ENCODE peak calls at places on chromosomes 11 and 22, in nine cellular contexts. T, Y, H, B, D, F, C, A and J are unnamed samples.

GRCh38 chr22:36116127-36116526 is 44.4 kb downstream of the APOL3 start:
- DNase-seq in T (no peak), Y (no peak), H (no peak), B (no peak), D (no peak), F (no peak), C (no peak), A (no peak), J (no peak)

GRCh38 chr11:11798586-11799438 is 43.0 kb upstream of the USP47 start:
- DNase-seq in T (peak), Y (peak), H (peak), B (peak), D (peak), F (peak), C (peak), A (peak), J (no peak)

GRCh38 chr11:117230286-117230961 is 1.4 kb downstream of the PCSK7 start:
- DNase-seq in T (no peak), Y (no peak), H (peak), B (peak), D (no peak), F (peak), C (no peak), A (no peak), J (no peak)

GRCh38 chr22:28373841-28374240 is 305.8 kb downstream of the TTC28 start:
- DNase-seq in T (no peak), Y (no peak), H (peak), B (peak), D (peak), F (no peak), C (no peak), A (no peak), J (no peak)

GRCh38 chr11:27255447-27255828 is 107.6 kb downstream of the CCDC34 start:
- DNase-seq in T (no peak), Y (no peak), H (peak), B (peak), D (peak), F (no peak), C (no peak), A (peak), J (no peak)

GRCh38 chr11:2797741-2798361 is 87.7 kb downstream of the CDKN1C start:
- DNase-seq in T (peak), Y (peak), H (no peak), B (no peak), D (no peak), F (no peak), C (peak), A (no peak), J (no peak)

GRCh38 chr11:66720899-66721470 is 8.0 kb downstream of the SPTBN2 start:
- DNase-seq in T (no peak), Y (no peak), H (no peak), B (no peak), D (no peak), F (no peak), C (no peak), A (no peak), J (no peak)

GRCh38 chr11:84255483-84255882 is 969.3 kb upstream of the CCDC90B start:
- DNase-seq in T (no peak), Y (no peak), H (no peak), B (no peak), D (no peak), F (no peak), C (no peak), A (no peak), J (no peak)

GRCh38 chr11:73226297-73227006 is 8.4 kb downstream of the P2RY2 start:
- DNase-seq in T (peak), Y (no peak), H (no peak), B (no peak), D (no peak), F (no peak), C (peak), A (no peak), J (no peak)

GRCh38 chr11:94649254-94649653 is 82.1 kb downstream of the PIWIL4 start:
- DNase-seq in T (no peak), Y (no peak), H (no peak), B (no peak), D (no peak), F (no peak), C (no peak), A (no peak), J (no peak)

GRCh38 chr11:73404048-73404447 is 27.8 kb downstream of the RELT start:
- DNase-seq in T (peak), Y (no peak), H (peak), B (peak), D (peak), F (no peak), C (peak), A (no peak), J (no peak)

GRCh38 chr11:28615542-28615941 is 507.4 kb downstream of the METTL15 start:
- DNase-seq in T (no peak), Y (no peak), H (no peak), B (no peak), D (peak), F (no peak), C (no peak), A (no peak), J (no peak)

GRCh38 chr11:27458182-27458581 is 14.4 kb downstream of the LGR4 start:
- DNase-seq in T (no peak), Y (no peak), H (no peak), B (no peak), D (no peak), F (no peak), C (no peak), A (no peak), J (no peak)

GRCh38 chr11:107496011-107496410 is 38.4 kb upstream of the CWF19L2 start:
- DNase-seq in T (no peak), Y (no peak), H (peak), B (peak), D (peak), F (no peak), C (no peak), A (peak), J (peak)

GRCh38 chr22:49885281-49885680 is 31.6 kb downstream of the ZBED4 start:
- DNase-seq in T (no peak), Y (no peak), H (no peak), B (no peak), D (no peak), F (no peak), C (no peak), A (no peak), J (no peak)

GRCh38 chr22:21917206-21917958 is 35.3 kb downstream of the PPM1F start:
- DNase-seq in T (no peak), Y (no peak), H (peak), B (no peak), D (peak), F (no peak), C (peak), A (no peak), J (no peak)

GRCh38 chr22:44648821-44649566 is 53.0 kb upstream of the PRR5 start:
- DNase-seq in T (peak), Y (peak), H (peak), B (peak), D (peak), F (no peak), C (peak), A (peak), J (peak)

GRCh38 chr11:65911682-65912568 is 6.9 kb downstream of the C11orf68 start:
- DNase-seq in T (peak), Y (peak), H (peak), B (peak), D (peak), F (no peak), C (no peak), A (no peak), J (no peak)

GRCh38 chr11:8533332-8533731 is 60.7 kb downstream of the STK33 start:
- DNase-seq in T (no peak), Y (no peak), H (no peak), B (no peak), D (no peak), F (no peak), C (no peak), A (no peak), J (no peak)

GRCh38 chr11:131446657-131447056 is 76.2 kb downstream of the NTM start:
- DNase-seq in T (no peak), Y (no peak), H (no peak), B (no peak), D (no peak), F (no peak), C (no peak), A (no peak), J (no peak)

GRCh38 chr22:49737101-49737551 is 90.5 kb downstream of the BRD1 start:
- DNase-seq in T (no peak), Y (no peak), H (no peak), B (no peak), D (no peak), F (no peak), C (no peak), A (no peak), J (no peak)

GRCh38 chr11:17066691-17067090 is 10.8 kb downstream of the RPS13 start:
- DNase-seq in T (no peak), Y (no peak), H (no peak), B (no peak), D (no peak), F (no peak), C (no peak), A (no peak), J (no peak)

GRCh38 chr11:68509105-68509504 is 48.6 kb downstream of the PPP6R3 start:
- DNase-seq in T (no peak), Y (no peak), H (no peak), B (peak), D (peak), F (no peak), C (no peak), A (no peak), J (no peak)

GRCh38 chr11:60195923-60196368 is 13.1 kb upstream of the MS4A6A start:
- DNase-seq in T (no peak), Y (no peak), H (peak), B (no peak), D (no peak), F (no peak), C (no peak), A (no peak), J (no peak)

GRCh38 chr11:76090821-76091220 is 115.5 kb downstream of the WNT11 start:
- DNase-seq in T (no peak), Y (no peak), H (no peak), B (no peak), D (no peak), F (no peak), C (no peak), A (no peak), J (no peak)

GRCh38 chr11:93740802-93741093 is 547 bp downstream of the TAF1D start:
- DNase-seq in T (peak), Y (peak), H (peak), B (peak), D (peak), F (no peak), C (peak), A (no peak), J (no peak)

GRCh38 chr22:49026476-49027121 is 801.1 kb downstream of the BRD1 start:
- DNase-seq in T (no peak), Y (no peak), H (no peak), B (no peak), D (no peak), F (no peak), C (peak), A (no peak), J (no peak)

GRCh38 chr11:111474432-111474831 is 37.8 kb downstream of the BTG4 start:
- DNase-seq in T (no peak), Y (no peak), H (no peak), B (no peak), D (no peak), F (no peak), C (no peak), A (no peak), J (no peak)

DNA sequence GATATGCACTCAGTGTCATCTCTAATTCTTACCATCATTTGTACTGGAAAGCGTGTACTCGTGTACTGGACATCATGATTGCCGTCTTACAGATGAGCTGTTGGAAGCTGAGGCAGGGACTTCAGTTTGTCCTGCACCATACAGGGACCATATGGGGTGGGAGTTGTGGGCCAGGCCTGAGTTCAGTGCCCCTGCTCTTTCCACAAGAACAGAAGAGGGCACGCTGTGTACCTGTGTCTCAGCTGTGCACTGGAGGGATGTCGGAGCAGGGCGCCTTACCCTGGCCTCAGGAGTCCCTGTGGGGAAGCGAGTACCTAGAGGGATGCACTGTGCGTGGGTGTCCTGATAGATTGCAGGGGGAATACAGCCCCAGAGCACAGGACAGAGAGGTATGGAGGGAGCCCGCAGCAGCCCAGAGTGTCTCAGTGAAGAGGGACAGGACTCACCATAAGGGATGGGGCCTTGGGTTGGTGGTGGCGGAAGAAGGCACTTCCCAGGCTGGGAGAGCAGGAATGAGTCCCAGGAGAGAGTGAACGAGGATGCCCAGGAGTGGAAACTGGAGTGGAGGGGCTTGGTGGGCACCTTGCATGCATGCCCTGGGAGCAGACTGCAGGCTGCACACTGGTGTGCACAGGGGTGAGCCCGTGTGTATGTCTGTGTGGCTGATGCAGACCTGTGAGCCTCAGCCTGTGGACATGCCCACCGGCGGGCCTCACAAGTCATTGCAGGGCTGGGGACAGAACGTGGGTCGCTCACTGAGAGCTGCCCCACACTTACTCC is 329.7 kb downstream of the TBC1D22A start:
- DNase-seq in T (no peak), Y (no peak), H (no peak), B (no peak), D (no peak), F (no peak), C (no peak), A (no peak), J (no peak)
- H3K4me3 ChIP-seq in T (no peak), Y (no peak), H (no peak), B (no peak), D (no peak), F (peak), C (no peak), A (no peak), J (no peak)

DNA sequence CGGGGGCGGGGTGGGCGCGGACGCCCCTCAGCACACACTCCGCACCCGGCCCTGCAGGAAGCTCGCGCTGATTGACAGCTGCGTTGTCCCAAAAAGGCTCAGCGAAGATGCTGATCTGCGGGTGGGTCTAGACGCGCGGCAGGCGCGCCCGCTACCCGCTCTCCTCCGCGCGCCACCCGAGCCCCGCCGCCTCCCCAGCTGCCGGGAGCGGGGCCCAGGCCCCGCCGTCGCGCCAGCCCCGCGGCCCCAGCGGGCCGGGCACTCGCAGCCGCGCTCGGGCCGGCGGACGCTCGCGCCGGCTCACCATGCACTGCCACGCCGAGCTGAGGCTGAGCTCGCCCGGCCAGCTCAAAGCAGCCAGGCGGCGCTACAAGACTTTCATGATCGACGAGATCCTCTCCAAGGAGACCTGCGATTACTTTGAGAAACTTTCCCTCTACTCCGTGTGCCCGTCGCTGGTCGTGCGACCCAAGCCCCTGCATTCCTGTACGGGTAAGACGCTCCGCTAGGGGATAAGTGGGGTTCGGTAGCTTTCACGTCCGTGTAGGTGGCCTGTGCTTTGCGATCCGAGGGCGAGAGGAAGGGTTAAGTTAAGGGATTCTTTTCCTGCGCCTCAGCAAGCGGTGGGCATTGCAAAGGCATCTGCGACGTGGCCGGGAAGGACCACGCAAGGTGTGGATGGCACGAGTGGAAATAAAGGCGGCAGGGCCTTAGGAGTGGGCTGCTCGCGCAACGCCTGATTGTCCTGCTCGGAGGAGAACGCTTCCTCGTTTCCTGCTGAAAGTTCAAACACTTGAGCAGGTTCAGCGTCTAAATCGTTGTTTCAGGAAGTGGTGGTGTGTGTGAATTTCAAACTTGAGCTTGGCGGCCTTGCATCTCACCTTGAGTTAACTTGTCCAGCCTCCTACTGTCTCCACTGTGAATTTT is at the start of gene BARX2:
- DNase-seq in T (no peak), Y (peak), H (peak), B (peak), D (peak), F (no peak), C (peak), A (peak), J (peak)
- H3K4me3 ChIP-seq in T (peak), Y (peak), H (peak), B (no peak), D (no peak), F (peak), C (peak), A (peak), J (no peak)

GRCh38 chr22:38981659-38982007 is 514 bp upstream of the APOBEC3B start:
- DNase-seq in T (no peak), Y (no peak), H (no peak), B (no peak), D (no peak), F (no peak), C (no peak), A (no peak), J (no peak)
- H3K4me3 ChIP-seq in T (peak), Y (no peak), H (no peak), B (no peak), D (peak), F (peak), C (peak), A (peak), J (no peak)

DNA sequence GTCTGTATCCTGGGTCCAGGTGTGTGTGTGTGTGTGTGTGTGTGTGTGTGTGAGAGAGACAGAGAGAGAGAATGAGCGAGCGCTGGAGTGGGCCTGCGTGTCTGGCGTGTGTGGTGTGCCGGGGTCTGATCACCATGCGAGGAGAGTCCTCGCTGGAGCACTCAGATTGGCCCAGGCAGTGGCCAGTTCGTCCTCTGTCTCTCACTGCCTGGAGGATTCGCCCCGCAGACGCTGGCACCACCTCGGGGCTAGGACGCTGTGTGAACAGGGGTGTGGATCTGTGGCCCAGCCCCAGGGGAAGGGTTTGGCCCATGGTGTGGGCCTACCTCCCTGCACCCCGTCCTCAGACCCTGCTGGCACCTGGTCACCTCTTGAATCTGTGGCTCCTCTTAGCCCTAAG is 11.6 kb upstream of the CACNA1I start:
- DNase-seq in T (no peak), Y (no peak), H (no peak), B (no peak), D (no peak), F (no peak), C (no peak), A (no peak), J (no peak)
- H3K4me3 ChIP-seq in T (no peak), Y (no peak), H (no peak), B (no peak), D (no peak), F (no peak), C (no peak), A (no peak), J (no peak)

DNA sequence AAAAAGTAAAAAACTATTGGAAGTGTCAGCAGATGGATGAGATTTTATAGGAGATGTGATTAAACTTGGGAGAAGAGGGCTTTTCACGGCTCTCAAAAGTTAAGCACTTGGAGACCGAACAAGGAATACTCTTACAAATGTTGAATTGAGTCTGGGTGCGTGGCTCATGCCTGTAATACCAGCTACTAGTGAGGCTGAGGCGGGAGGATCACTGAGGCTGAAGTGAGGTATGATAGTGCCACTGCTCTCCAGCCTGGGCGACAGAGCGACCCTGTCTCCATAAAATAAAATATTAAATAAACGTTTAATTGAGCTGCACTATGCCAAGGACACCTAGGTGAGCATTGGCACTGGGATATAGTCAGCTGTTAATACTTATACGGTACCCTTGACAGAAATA is 1.9 kb downstream of the CEP57 start:
- DNase-seq in T (no peak), Y (no peak), H (no peak), B (no peak), D (no peak), F (no peak), C (no peak), A (no peak), J (no peak)
- H3K4me3 ChIP-seq in T (no peak), Y (no peak), H (peak), B (peak), D (no peak), F (peak), C (peak), A (no peak), J (peak)

DNA sequence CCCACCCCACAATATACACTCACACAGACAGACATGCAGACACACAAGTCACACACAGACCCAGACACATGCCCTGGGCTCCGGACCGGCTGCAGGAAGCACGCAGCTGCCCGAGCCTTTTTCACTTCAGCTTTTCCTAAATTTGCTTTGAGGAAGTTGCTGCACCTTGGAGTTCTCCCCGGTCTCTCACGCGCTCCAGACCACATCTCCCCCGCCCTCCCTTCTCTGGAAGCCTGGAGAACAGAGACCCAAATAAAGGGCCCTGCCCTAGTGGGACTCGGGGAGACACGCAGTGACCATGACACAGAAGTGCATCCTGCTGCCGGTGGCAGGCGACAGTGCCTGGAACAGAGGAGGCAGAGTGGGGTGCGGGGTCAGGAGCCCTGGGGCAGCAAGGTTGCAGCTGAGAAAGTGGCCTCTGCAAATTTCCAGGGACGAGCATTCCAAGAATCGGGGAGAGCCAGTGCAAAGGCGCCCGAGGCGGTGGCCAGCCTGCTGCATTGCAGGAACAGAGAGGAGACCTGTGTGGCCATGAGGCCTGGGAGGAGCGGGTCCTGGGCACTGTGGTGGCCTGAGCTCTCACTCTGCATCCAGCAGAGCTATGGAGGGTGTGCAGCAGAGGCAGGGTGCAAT is 19.1 kb downstream of the RPL3 start:
- DNase-seq in T (peak), Y (no peak), H (no peak), B (no peak), D (no peak), F (no peak), C (peak), A (no peak), J (no peak)
- H3K4me3 ChIP-seq in T (peak), Y (no peak), H (no peak), B (no peak), D (no peak), F (no peak), C (peak), A (no peak), J (no peak)

GRCh38 chr22:41403532-41404318 is 22.0 kb downstream of the TEF start:
- DNase-seq in T (peak), Y (peak), H (peak), B (peak), D (peak), F (peak), C (peak), A (peak), J (peak)

GRCh38 chr22:41397143-41397811 is 15.5 kb downstream of the TEF start:
- DNase-seq in T (no peak), Y (peak), H (no peak), B (no peak), D (no peak), F (no peak), C (no peak), A (no peak), J (no peak)

GRCh38 chr22:41398921-41399320 is 17.2 kb downstream of the TEF start:
- DNase-seq in T (no peak), Y (no peak), H (no peak), B (no peak), D (no peak), F (no peak), C (no peak), A (no peak), J (no peak)

GRCh38 chr22:41405588-41405987 is 23.8 kb downstream of the TEF start:
- DNase-seq in T (no peak), Y (no peak), H (no peak), B (no peak), D (no peak), F (no peak), C (no peak), A (no peak), J (no peak)

GRCh38 chr22:41401781-41402648 is 20.3 kb downstream of the TEF start:
- DNase-seq in T (peak), Y (peak), H (peak), B (peak), D (peak), F (no peak), C (peak), A (peak), J (peak)
- H3K4me3 ChIP-seq in T (no peak), Y (no peak), H (no peak), B (no peak), D (no peak), F (no peak), C (no peak), A (no peak), J (no peak)